ENCODE peak calls at places on chromosomes 16 and 17, in ten cellular contexts. P is K562; G is NCI-H2081; Z is stimulated activated CD8-positive, alpha-beta memory T cell treated with anti-CD3 and anti-CD28 coated beads, Interleukin-2, amount 100 ng/mL, for 48 hours; B is IMR-90; K is T1000; Q is ecto neural progenitor cell; V is effector memory CD8-positive, alpha-beta T cell; X is AML-193; I is ovary. Y is an unnamed sample.

GRCh38 chr16:1487395-1488053 is 1.2 kb downstream of the PTX4 start:
- DNase-seq in P (no peak), G (no peak), Z (no peak), B (no peak), K (no peak), Q (no peak), V (no peak), X (no peak), I (no peak), Y (no peak)

GRCh38 chr16:66717112-66717675 is 20.7 kb upstream of the CMTM4 start:
- DNase-seq in P (peak; percentile 55), G (no peak), Z (no peak), B (peak; percentile 88), K (no peak), Q (peak; percentile 65), V (no peak), X (peak; percentile 52), I (peak; percentile 42), Y (no peak)

GRCh38 chr17:4837471-4838305 is 4.5 kb downstream of the MINK1 start:
- DNase-seq in P (no peak), G (no peak), Z (no peak), B (no peak), K (no peak), Q (no peak), V (no peak), X (no peak), I (peak; percentile 48), Y (no peak)

GRCh38 chr17:59154721-59155438 is at the start of gene SKA2:
- DNase-seq in P (peak; percentile 93), G (peak; percentile 100), Z (peak; percentile 85), B (no peak), K (peak; percentile 100), Q (peak; percentile 100), V (peak; percentile 95), X (peak; percentile 100), I (peak; percentile 96), Y (peak; percentile 96)

GRCh38 chr17:69246726-69247375 is 18.2 kb upstream of the ABCA10 start:
- DNase-seq in P (peak; percentile 40), G (peak; percentile 42), Z (no peak), B (peak; percentile 55), K (no peak), Q (no peak), V (no peak), X (peak; percentile 70), I (no peak), Y (no peak)

GRCh38 chr17:17109231-17109630 is 67.0 kb downstream of the MPRIP start:
- DNase-seq in P (no peak), G (no peak), Z (no peak), B (no peak), K (no peak), Q (no peak), V (peak; percentile 30), X (no peak), I (no peak), Y (no peak)

GRCh38 chr17:83014297-83014696 is 65.1 kb upstream of the METRNL start:
- DNase-seq in P (no peak), G (no peak), Z (no peak), B (no peak), K (no peak), Q (no peak), V (no peak), X (no peak), I (no peak), Y (no peak)

GRCh38 chr16:58272855-58273254 is 22.0 kb downstream of the PRSS54 start:
- DNase-seq in P (no peak), G (no peak), Z (no peak), B (no peak), K (no peak), Q (no peak), V (no peak), X (no peak), I (no peak), Y (no peak)

GRCh38 chr17:58615768-58616659 is 75.8 kb downstream of the TEX14 start:
- DNase-seq in P (no peak), G (no peak), Z (no peak), B (no peak), K (no peak), Q (no peak), V (no peak), X (no peak), I (no peak), Y (no peak)

GRCh38 chr16:53087101-53087500 is 32.3 kb downstream of the CHD9 start:
- DNase-seq in P (no peak), G (no peak), Z (no peak), B (peak; percentile 72), K (no peak), Q (no peak), V (no peak), X (no peak), I (no peak), Y (no peak)

GRCh38 chr16:53960954-53961616 is 257.1 kb downstream of the FTO start:
- DNase-seq in P (no peak), G (no peak), Z (no peak), B (no peak), K (no peak), Q (no peak), V (no peak), X (no peak), I (no peak), Y (no peak)

GRCh38 chr17:75250009-75250471 is 11.4 kb downstream of the GGA3 start:
- DNase-seq in P (no peak), G (no peak), Z (peak; percentile 65), B (peak; percentile 18), K (no peak), Q (no peak), V (no peak), X (no peak), I (no peak), Y (no peak)

GRCh38 chr17:79844869-79845600 is 5.8 kb upstream of the CBX4 start:
- DNase-seq in P (peak; percentile 85), G (peak; percentile 27), Z (peak; percentile 52), B (no peak), K (no peak), Q (peak; percentile 92), V (peak; percentile 45), X (peak; percentile 43), I (peak; percentile 70), Y (peak; percentile 21)

GRCh38 chr16:77599793-77600415 is 122.4 kb upstream of the NUDT7 start:
- DNase-seq in P (peak; percentile 22), G (peak; percentile 21), Z (no peak), B (peak; percentile 47), K (no peak), Q (no peak), V (no peak), X (peak; percentile 35), I (no peak), Y (no peak)

GRCh38 chr16:76639685-76640289 is 362.6 kb downstream of the CNTNAP4 start:
- DNase-seq in P (no peak), G (no peak), Z (no peak), B (peak; percentile 1), K (peak; percentile 55), Q (no peak), V (no peak), X (peak; percentile 1), I (no peak), Y (no peak)

GRCh38 chr17:71519285-71519684 is 601.5 kb upstream of the SOX9 start:
- DNase-seq in P (no peak), G (no peak), Z (no peak), B (no peak), K (no peak), Q (no peak), V (no peak), X (no peak), I (no peak), Y (no peak)

GRCh38 chr16:2977440-2977839 is 2.8 kb downstream of the PKMYT1 start:
- DNase-seq in P (no peak), G (peak; percentile 88), Z (no peak), B (no peak), K (no peak), Q (no peak), V (no peak), X (no peak), I (no peak), Y (no peak)

GRCh38 chr16:869823-870641 is 69.5 kb upstream of the GNG13 start:
- DNase-seq in P (no peak), G (no peak), Z (no peak), B (no peak), K (no peak), Q (no peak), V (no peak), X (no peak), I (no peak), Y (no peak)

GRCh38 chr16:10617662-10618420 is 37.4 kb upstream of the EMP2 start:
- DNase-seq in P (no peak), G (no peak), Z (no peak), B (no peak), K (no peak), Q (no peak), V (no peak), X (no peak), I (no peak), Y (no peak)

GRCh38 chr16:88701541-88702363 is 4.5 kb downstream of the RNF166 start:
- DNase-seq in P (no peak), G (no peak), Z (no peak), B (no peak), K (no peak), Q (no peak), V (no peak), X (no peak), I (no peak), Y (no peak)

GRCh38 chr16:70685938-70686375 is at the start of gene MTSS2:
- DNase-seq in P (peak; percentile 93), G (peak; percentile 60), Z (no peak), B (peak; percentile 85), K (peak; percentile 54), Q (peak; percentile 95), V (no peak), X (no peak), I (peak; percentile 92), Y (peak; percentile 16)

GRCh38 chr17:79204261-79204660 is 129.6 kb downstream of the ENGASE start:
- DNase-seq in P (no peak), G (no peak), Z (no peak), B (no peak), K (no peak), Q (no peak), V (no peak), X (no peak), I (no peak), Y (no peak)

GRCh38 chr16:6682142-6682811 is 650.4 kb upstream of the RBFOX1 start:
- DNase-seq in P (peak; percentile 70), G (no peak), Z (peak; percentile 2), B (no peak), K (no peak), Q (peak; percentile 74), V (no peak), X (no peak), I (no peak), Y (no peak)